ENCODE peak calls at places on chromosomes 12 and 14, in six cellular contexts. L, T, J, Z, P and A are unnamed samples.

GRCh38 chr14:100440207-100440631 is 117.1 kb downstream of the SLC25A47 start:
- DNase-seq in J (peak; percentile 45), T (no peak), L (peak; percentile 6), Z (peak; percentile 51), P (peak; percentile 84), A (peak; percentile 66)

GRCh38 chr12:10849425-10849878 is at the start of gene PRR4:
- DNase-seq in P (peak; percentile 55), Z (no peak), J (no peak), T (no peak), L (no peak), A (peak; percentile 4)

GRCh38 chr12:26153421-26154154 is 28.8 kb upstream of the BHLHE41 start:
- DNase-seq in L (no peak), P (no peak), T (no peak), Z (peak; percentile 94), J (no peak), A (no peak)

GRCh38 chr14:56482306-56482705 is 97.3 kb upstream of the TMEM260 start:
- DNase-seq in L (no peak), P (peak; percentile 46), Z (peak; percentile 14), T (no peak), J (no peak), A (no peak)

GRCh38 chr14:85319998-85320397 is 209.9 kb upstream of the FLRT2 start:
- DNase-seq in Z (peak; percentile 15), J (no peak), T (no peak), L (no peak), P (no peak), A (no peak)

GRCh38 chr14:35277179-35277578 is 15.0 kb upstream of the PSMA6 start:
- DNase-seq in T (no peak), J (no peak), Z (no peak), L (no peak), P (no peak), A (no peak)

GRCh38 chr14:67186789-67187188 is 2.5 kb upstream of the GARIN2 start:
- DNase-seq in L (no peak), J (no peak), Z (peak; percentile 12), P (peak; percentile 67), T (no peak), A (no peak)

GRCh38 chr12:120100630-120101029 is 15.9 kb downstream of the RAB35 start:
- DNase-seq in Z (peak; percentile 81), L (no peak), P (no peak), J (no peak), T (no peak), A (no peak)

GRCh38 chr14:90785474-90785873 is 30.8 kb downstream of the TTC7B start:
- DNase-seq in P (no peak), Z (peak; percentile 25), J (no peak), T (no peak), L (no peak), A (no peak)

GRCh38 chr14:92563359-92563758 is 49.8 kb downstream of the RIN3 start:
- DNase-seq in Z (peak; percentile 31), J (no peak), L (no peak), P (no peak), T (no peak), A (no peak)

GRCh38 chr12:59736786-59737185 is 141.0 kb downstream of the SLC16A7 start:
- DNase-seq in P (no peak), Z (peak; percentile 91), L (no peak), J (no peak), T (no peak), A (no peak)

GRCh38 chr14:55731881-55732498 is 152.0 kb downstream of the KTN1 start:
- DNase-seq in J (peak; percentile 56), L (peak; percentile 31), T (peak; percentile 5), P (peak; percentile 64), Z (peak; percentile 47), A (peak; percentile 8)

GRCh38 chr12:4256043-4256826 is 17.3 kb upstream of the CCND2 start:
- DNase-seq in J (no peak), Z (no peak), T (no peak), P (no peak), L (no peak), A (no peak)

GRCh38 chr12:51172515-51173431 is at the start of gene TFCP2:
- DNase-seq in J (peak; percentile 94), Z (peak; percentile 97), T (peak; percentile 91), L (peak; percentile 92), P (peak; percentile 94), A (peak; percentile 93)

GRCh38 chr14:104728631-104729030 is 4.6 kb downstream of the ADSS1 start:
- DNase-seq in L (no peak), Z (no peak), J (no peak), P (no peak), T (no peak), A (no peak)

GRCh38 chr14:36057452-36058142 is 118.9 kb downstream of the PTCSC3 start:
- DNase-seq in T (no peak), L (no peak), Z (no peak), P (no peak), J (no peak), A (no peak)

GRCh38 chr12:118064608-118065007 is 3.6 kb upstream of the WSB2 start:
- DNase-seq in Z (no peak), J (no peak), T (no peak), P (peak; percentile 56), L (no peak), A (no peak)

GRCh38 chr14:65847065-65847847 is 434.7 kb downstream of the FUT8 start:
- DNase-seq in T (peak; percentile 61), L (peak; percentile 66), Z (no peak), P (peak; percentile 89), J (peak; percentile 70), A (peak; percentile 91)

GRCh38 chr14:104604461-104605449 is at the start of gene TMEM179:
- DNase-seq in Z (no peak), P (no peak), J (no peak), T (no peak), L (no peak), A (no peak)

GRCh38 chr14:103130965-103131364 is 7.7 kb downstream of the TNFAIP2 start:
- DNase-seq in P (no peak), L (no peak), Z (peak; percentile 69), J (no peak), T (no peak), A (no peak)

GRCh38 chr14:22882529-22883190 is 362 bp upstream of the REM2 start:
- DNase-seq in T (peak; percentile 38), P (peak; percentile 18), L (no peak), Z (peak; percentile 47), J (no peak), A (no peak)

GRCh38 chr14:88421286-88421685 is 35.8 kb downstream of the SPATA7 start:
- DNase-seq in L (no peak), J (no peak), T (no peak), P (no peak), Z (peak; percentile 4), A (no peak)

GRCh38 chr12:118360785-118361404 is 11.8 kb downstream of the TAOK3 start:
- DNase-seq in Z (peak; percentile 77), J (no peak), T (no peak), L (no peak), P (no peak), A (no peak)

DNA sequence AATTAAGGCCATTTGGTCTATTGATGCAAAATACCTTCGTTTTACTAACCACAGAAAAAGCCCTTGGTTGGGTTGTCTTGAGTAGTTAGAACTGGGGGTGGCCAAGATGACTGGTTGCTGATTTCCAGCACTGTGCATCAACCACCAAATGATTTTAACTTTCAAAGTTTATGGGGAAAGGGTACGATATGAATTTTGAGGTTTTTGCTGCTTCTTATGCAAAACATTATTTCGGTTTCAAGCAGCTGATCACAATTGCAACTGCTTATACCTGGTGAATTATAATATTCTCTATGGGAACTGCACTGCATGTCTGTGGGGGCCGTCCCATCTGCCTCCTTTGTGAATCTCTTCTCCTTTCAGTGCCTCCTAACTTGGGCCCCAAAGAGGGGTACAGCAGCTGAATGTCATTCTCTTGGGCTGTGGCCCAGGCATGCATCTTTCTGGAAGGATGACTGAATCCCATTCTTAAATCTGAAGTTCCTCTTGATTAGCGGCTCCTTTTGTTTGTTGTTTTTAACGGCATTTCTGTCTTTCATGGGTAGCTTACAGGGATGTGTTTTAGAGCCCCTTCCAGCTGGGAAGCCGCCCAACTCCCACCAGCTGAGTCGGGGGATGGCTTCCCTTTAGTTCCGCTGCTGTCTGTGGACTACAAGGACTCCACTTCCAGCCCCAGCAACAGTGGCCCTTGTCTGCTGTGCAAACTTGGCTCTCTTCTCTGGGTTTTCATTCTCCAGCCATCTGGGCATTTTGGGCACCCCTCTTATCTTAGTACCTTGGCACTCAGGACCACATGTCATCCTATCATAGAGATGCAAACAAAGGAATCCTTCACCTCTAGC is 479.8 kb downstream of the ZFP36L1 start:
- DNase-seq in Z (no peak), L (no peak), P (no peak), T (no peak), J (no peak), A (no peak)
- H3K27ac ChIP-seq in Z (no peak overlapping the region), L (no peak overlapping the region), P (no peak overlapping the region), T (no peak overlapping the region), J (no peak overlapping the region), A (no peak overlapping the region)

GRCh38 chr12:49537231-49537708 is 1.6 kb upstream of the KCNH3 start:
- DNase-seq in J (no peak), L (no peak), Z (no peak), P (no peak), T (no peak), A (no peak)
- H3K4me3 ChIP-seq in J (peak overlapping the region; percentile 76), L (peak overlapping the region; percentile 68), Z (peak overlapping the region; percentile 37), P (no peak overlapping the region), T (no peak overlapping the region), A (peak overlapping the region; percentile 69)

DNA sequence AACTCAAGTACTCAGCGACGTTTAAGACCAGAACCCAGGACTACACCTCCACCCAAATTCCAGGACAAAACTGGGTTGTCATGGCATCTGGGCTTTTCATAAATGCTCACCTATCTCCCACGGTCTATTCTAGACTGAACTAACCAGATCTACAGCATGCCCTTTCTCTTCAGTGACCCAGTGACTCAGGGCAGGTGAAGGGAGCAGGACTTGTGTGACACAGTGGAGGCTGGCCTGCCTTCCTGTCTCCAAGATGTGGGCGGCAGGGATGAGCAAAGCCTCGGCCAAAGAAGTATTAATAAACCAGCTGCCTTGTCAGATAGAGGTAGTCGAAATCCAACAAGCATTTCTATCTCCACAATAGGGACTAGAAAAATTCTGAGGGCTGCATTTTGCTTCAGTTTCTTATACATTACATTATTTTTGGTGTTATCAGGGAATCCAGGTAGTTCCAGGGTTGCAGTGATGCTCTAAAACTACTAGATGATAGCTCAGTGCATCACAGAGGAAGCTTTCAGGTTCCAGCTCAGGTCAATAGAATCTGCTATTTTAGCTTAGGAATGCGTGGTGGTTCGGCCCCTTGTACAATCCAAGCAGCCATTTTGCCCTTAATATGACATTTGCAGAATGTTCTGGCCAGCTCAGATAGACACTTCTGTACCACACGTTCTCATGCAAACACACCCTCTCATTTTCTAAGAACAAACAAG is 4.2 kb upstream of the GLRX5 start:
- DNase-seq in J (no peak), Z (no peak), L (no peak), T (no peak), P (no peak), A (no peak)
- H3K27ac ChIP-seq in J (no peak overlapping the region), Z (peak overlapping the region; percentile 48), L (no peak overlapping the region), T (no peak overlapping the region), P (no peak overlapping the region), A (no peak overlapping the region)

DNA sequence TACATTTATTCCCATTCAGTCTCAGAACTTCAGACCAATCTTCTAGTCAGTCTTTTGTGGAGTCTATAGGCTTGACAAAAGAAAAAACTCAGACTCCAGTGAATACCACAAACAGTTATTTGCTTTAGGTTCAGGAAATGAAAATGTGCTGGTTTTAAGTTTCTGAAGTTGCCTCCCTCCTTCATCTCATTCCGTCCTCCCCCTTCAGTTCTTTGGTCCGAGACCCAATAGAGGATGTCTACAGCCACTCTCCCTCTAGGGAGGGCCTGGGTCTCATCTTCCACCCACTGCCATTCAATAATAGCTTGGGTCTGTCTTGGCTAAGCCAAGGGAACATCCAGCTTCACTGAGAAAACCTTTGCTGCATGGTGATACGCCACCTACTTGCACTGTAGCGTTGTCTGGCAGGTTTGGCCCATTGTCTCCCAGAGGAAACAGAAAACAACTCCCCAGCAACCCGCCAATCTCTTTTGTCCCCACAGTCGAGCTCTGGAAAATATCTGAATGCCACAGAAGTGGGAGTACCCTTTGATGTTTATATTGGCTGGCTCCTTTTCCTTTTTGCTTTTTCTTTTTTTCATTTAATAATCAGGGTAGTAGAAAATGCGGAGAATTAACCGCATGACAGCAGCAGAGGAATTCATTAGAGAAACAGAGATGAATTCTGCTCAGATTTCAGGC is 380.0 kb downstream of the RAD51B start:
- DNase-seq in P (no peak), J (no peak), L (no peak), T (no peak), Z (no peak), A (no peak)
- H3K4me3 ChIP-seq in P (no peak overlapping the region), J (no peak overlapping the region), L (no peak overlapping the region), T (no peak overlapping the region), Z (no peak overlapping the region), A (no peak overlapping the region)